ENCODE peak calls at places on chromosomes 6 and 20, in seven cellular contexts. O is adrenal gland; F is fibroblast of lung; Y is MM.1S; H is hepatocyte; G is OCI-LY7; D is CD8-positive, alpha-beta T cell. Z is an unnamed sample. For H3K36me3 and H3K4me1, the result is how much of the 10 kb centered on the place peaks cover.

GRCh38 chr20:3311623-3312022 is 72.6 kb upstream of the SLC4A11 start:
- DNase-seq in F (no peak), H (no peak), D (no peak), O (peak), G (no peak), Y (no peak), Z (no peak)

GRCh38 chr6:78268591-78268990 is 598.8 kb upstream of the IRAK1BP1 start:
- DNase-seq in G (no peak), D (no peak), F (no peak), H (no peak), Y (no peak), O (no peak), Z (no peak)

GRCh38 chr6:71079707-71080106 is 122.8 kb upstream of the B3GAT2 start:
- DNase-seq in H (no peak), D (no peak), F (peak), G (no peak), Y (no peak), O (no peak), Z (no peak)

GRCh38 chr6:92180090-92180489 is 1239.3 kb downstream of the EPHA7 start:
- DNase-seq in H (no peak), D (no peak), G (no peak), Y (no peak), F (no peak), O (no peak), Z (no peak)

GRCh38 chr6:167409689-167410088 is 84.8 kb downstream of the TTLL2 start:
- DNase-seq in D (no peak), F (no peak), O (no peak), G (no peak), H (no peak), Y (no peak), Z (no peak)

GRCh38 chr6:103154779-103155572 is 1704.7 kb downstream of the HACE1 start:
- DNase-seq in F (no peak), Y (no peak), D (no peak), O (no peak), G (no peak), H (no peak), Z (no peak)

GRCh38 chr6:56199956-56200355 is 47.4 kb downstream of the COL21A1 start:
- DNase-seq in F (peak), O (no peak), D (no peak), H (no peak), Y (no peak), G (no peak), Z (no peak)

GRCh38 chr20:48706116-48706656 is 121.6 kb downstream of the PREX1 start:
- DNase-seq in H (no peak), D (no peak), F (peak), Y (no peak), O (no peak), G (no peak), Z (no peak)

GRCh38 chr6:3026811-3027626 is 27.3 kb downstream of the NQO2 start:
- DNase-seq in Y (peak), H (no peak), D (no peak), G (peak), O (no peak), F (no peak), Z (no peak)
- H3K27ac ChIP-seq in Y (peak), H (no peak), D (no peak), G (peak), O (peak), F (no peak), Z (no peak)

DNA sequence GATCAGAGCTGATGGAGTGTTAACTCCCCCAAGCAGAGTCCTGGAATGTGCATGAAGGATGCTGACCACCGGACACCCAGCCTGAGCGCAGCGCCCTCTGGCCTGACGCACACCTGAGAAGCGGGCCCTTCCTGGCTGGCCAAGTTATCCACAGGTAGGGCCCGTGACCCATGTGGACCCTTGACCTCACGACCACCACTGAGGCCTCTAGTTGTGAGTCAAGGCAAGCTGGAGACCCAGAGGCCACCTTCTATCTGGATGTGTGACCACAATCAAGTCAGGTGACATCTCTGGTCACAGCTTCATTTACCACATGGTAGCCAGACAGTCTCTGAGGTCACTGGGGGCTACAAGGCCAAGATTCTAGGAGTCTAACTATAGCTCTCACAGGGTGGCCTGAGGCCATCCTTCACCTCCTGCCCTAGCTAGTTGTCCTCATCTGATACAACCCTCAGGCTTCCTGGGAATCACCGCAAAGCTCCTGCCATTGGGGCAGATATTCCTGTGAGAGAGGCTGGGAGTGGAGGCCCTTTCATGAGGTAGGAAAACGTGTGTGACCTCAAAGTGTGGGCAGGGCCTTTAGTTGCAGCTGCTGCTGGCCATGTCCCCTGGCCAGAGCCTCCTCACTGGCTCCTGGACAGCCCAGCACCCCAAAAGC is 53.1 kb downstream of the DSTN start:
- DNase-seq in F (no peak), Y (no peak), O (peak), G (no peak), H (no peak), D (no peak), Z (no peak)
- H3K36me3 ChIP-seq in F (half or more), Y (under half), O (half or more), G (under half), H (under half), D (under half), Z (half or more)

GRCh38 chr20:53866787-53867740 is 203.3 kb downstream of the BCAS1 start:
- DNase-seq in Y (peak), G (peak), O (no peak), D (no peak), H (no peak), F (no peak), Z (no peak)

GRCh38 chr20:53865905-53866786 is 204.2 kb downstream of the BCAS1 start:
- DNase-seq in Y (no peak), D (no peak), F (peak), H (peak), O (peak), G (peak), Z (no peak)

GRCh38 chr20:53869466-53870258 is 200.7 kb downstream of the BCAS1 start:
- DNase-seq in D (peak), O (peak), F (peak), Y (peak), H (peak), G (peak), Z (no peak)

GRCh38 chr20:53870426-53871199 is 199.8 kb downstream of the BCAS1 start:
- DNase-seq in O (no peak), G (peak), D (no peak), H (no peak), Y (peak), F (no peak), Z (no peak)

GRCh38 chr20:53867741-53868351 is 202.5 kb downstream of the BCAS1 start:
- DNase-seq in D (no peak), F (no peak), G (peak), O (no peak), H (no peak), Y (no peak), Z (no peak)
- H3K4me1 ChIP-seq in D (half or more), F (under half), G (half or more), O (under half), H (half or more), Y (half or more), Z (under half)

GRCh38 chr6:73180076-73180717 is 45.1 kb downstream of the KHDC1L start:
- DNase-seq in F (no peak), D (no peak), G (no peak), H (no peak), O (no peak), Y (no peak), Z (no peak)

GRCh38 chr6:73180718-73181619 is 44.3 kb downstream of the KHDC1L start:
- DNase-seq in F (peak), O (peak), Y (peak), G (peak), D (no peak), H (peak), Z (no peak)

GRCh38 chr6:73177221-73177944 is 47.9 kb downstream of the KHDC1L start:
- DNase-seq in O (no peak), H (no peak), Y (no peak), G (peak), F (no peak), D (no peak), Z (no peak)

DNA sequence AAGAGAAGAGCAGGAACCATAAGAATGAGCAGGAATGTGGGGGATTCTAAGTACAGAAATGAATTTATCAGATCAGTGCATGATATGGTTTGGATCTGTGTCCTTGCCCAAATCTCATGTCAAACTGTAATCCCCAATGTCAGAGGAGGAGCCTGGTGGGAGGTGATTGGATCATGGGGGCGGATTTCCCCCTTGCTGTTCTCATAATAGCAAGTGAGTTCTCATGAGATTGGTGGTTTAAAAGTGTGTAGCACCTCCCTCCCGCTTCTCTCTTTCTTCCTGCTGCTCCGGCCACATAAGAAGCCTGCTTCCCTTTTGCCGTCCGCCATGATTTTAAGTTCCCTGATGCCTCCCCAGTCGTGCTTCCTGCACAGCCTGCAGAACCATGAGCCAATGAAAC is 49.2 kb downstream of the KHDC1L start:
- DNase-seq in H (no peak), D (no peak), F (no peak), O (no peak), Y (no peak), G (no peak), Z (no peak)
- H3K27ac ChIP-seq in H (no peak), D (no peak), F (no peak), O (no peak), Y (no peak), G (no peak), Z (no peak)

DNA sequence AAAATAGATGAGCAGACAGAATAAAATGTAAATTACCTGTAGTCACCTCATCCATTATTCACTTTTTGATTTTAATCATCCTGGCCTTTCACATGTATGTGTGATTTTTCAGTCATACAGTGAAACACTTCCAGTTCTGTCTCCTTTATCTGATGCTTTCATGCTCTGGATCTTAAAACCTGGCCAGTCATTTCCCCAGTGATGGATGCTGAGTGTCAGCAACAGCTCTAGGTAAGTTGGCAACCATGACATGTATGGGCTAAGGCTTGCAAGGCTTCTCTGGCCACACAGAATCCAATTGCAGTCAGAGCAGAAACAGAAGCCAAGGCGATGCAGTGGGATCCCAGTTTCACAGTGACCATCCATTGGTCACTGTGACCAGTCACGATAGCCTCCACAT is 35.8 kb downstream of the FBXO9 start:
- DNase-seq in O (no peak), H (no peak), G (no peak), D (no peak), Y (no peak), F (no peak), Z (no peak)
- H3K36me3 ChIP-seq in O (half or more), H (under half), G (half or more), D (under half), Y (under half), F (under half), Z (under half)

DNA sequence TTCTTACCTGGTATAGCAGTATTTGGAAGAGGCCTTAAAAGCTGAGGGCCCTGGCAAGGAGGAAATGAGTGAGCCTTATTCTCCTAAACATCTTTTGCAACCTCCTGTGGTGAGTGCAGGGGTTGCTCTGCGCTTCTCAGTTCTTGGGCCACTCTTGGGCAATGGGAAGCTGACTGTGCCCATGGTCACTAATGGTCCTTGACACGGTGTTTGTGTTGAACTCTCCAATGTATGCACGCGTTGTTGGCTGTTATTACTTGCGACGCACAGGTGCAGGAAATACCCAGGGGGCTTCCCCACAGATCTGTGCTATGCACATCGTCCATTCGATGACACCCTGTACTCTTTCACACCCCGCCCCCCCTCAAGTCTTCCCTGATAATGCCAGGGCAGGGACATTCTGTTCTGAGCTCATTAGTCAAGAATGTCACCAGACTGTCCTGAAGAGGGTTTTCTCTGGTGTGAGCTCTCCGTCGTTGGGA is 79.7 kb downstream of the EDN1 start:
- DNase-seq in H (peak), D (no peak), Y (no peak), O (no peak), G (peak), F (no peak), Z (no peak)
- H3K4me1 ChIP-seq in H (under half), D (under half), Y (under half), O (under half), G (under half), F (under half), Z (under half)

GRCh38 chr6:97460394-97460793 is 177.4 kb upstream of the MMS22L start:
- DNase-seq in F (no peak), O (no peak), H (no peak), G (no peak), D (no peak), Y (no peak), Z (no peak)
- H3K27ac ChIP-seq in F (no peak), O (no peak), H (no peak), G (no peak), D (no peak), Y (no peak), Z (no peak)

DNA sequence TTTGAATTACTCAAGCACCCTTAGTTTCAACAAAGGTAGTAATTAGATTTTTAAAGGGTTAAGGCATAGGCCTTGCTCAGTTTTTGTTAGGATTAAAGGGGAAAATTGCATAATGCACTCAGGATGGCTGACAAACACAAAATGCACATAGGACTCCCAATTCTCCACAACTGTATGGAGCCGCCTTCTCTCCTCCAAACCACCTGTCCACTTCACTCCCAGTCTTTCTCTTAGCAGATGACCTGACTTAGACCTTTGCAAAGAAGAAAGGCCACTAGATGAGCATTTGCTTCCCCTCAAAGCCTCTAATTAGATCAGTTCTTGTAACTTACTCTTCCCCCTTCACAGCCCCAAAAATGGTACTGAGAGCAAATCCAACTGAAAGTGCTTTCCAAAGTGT is 20.1 kb downstream of the NSFL1C start:
- DNase-seq in Y (no peak), H (no peak), G (no peak), F (no peak), D (no peak), O (no peak), Z (no peak)
- H3K36me3 ChIP-seq in Y (under half), H (under half), G (half or more), F (under half), D (half or more), O (half or more), Z (half or more)